ENCODE peak calls at places on chromosomes 4 and X, in four cellular contexts. One of them, this sample, is unnamed.

GRCh38 chr4:42708625-42709024 is 51.7 kb upstream of the ATP8A1 start:
- DNase-seq in MM.1S: no peak
- DNase-seq in CD8-positive, alpha-beta T cell: no peak
- DNase-seq in activated CD4-positive, CD25-positive, alpha-beta regulatory T cell treated with anti-CD3 and anti-CD28 coated beads, Interleukin-2, amount 50 U/mL, for 72 hours: no peak
- DNase-seq in this sample: no peak

GRCh38 chr4:98101988-98102387 is 41.3 kb downstream of the STPG2 start:
- DNase-seq in MM.1S: no peak
- DNase-seq in CD8-positive, alpha-beta T cell: no peak
- DNase-seq in activated CD4-positive, CD25-positive, alpha-beta regulatory T cell treated with anti-CD3 and anti-CD28 coated beads, Interleukin-2, amount 50 U/mL, for 72 hours: no peak
- DNase-seq in this sample: no peak

GRCh38 chr4:21136231-21136630 is 436.0 kb downstream of the PACRGL start:
- DNase-seq in MM.1S: no peak
- DNase-seq in CD8-positive, alpha-beta T cell: no peak
- DNase-seq in activated CD4-positive, CD25-positive, alpha-beta regulatory T cell treated with anti-CD3 and anti-CD28 coated beads, Interleukin-2, amount 50 U/mL, for 72 hours: no peak
- DNase-seq in this sample: no peak

GRCh38 chrX:69100478-69100877 is 64.8 kb downstream of the PJA1 start:
- DNase-seq in MM.1S: no peak
- DNase-seq in CD8-positive, alpha-beta T cell: no peak
- DNase-seq in activated CD4-positive, CD25-positive, alpha-beta regulatory T cell treated with anti-CD3 and anti-CD28 coated beads, Interleukin-2, amount 50 U/mL, for 72 hours: no peak
- DNase-seq in this sample: no peak

GRCh38 chr4:145557720-145558119 is 61.5 kb upstream of the MMAA start:
- DNase-seq in MM.1S: peak; percentile 77
- DNase-seq in CD8-positive, alpha-beta T cell: no peak
- DNase-seq in activated CD4-positive, CD25-positive, alpha-beta regulatory T cell treated with anti-CD3 and anti-CD28 coated beads, Interleukin-2, amount 50 U/mL, for 72 hours: no peak
- DNase-seq in this sample: peak; percentile 91

GRCh38 chr4:186701273-186701672 is 22.4 kb downstream of the FAT1 start:
- DNase-seq in MM.1S: no peak
- DNase-seq in CD8-positive, alpha-beta T cell: no peak
- DNase-seq in activated CD4-positive, CD25-positive, alpha-beta regulatory T cell treated with anti-CD3 and anti-CD28 coated beads, Interleukin-2, amount 50 U/mL, for 72 hours: no peak
- DNase-seq in this sample: no peak

GRCh38 chr4:94642561-94642866 is 115.2 kb upstream of the BMPR1B start:
- DNase-seq in MM.1S: no peak
- DNase-seq in CD8-positive, alpha-beta T cell: no peak
- DNase-seq in activated CD4-positive, CD25-positive, alpha-beta regulatory T cell treated with anti-CD3 and anti-CD28 coated beads, Interleukin-2, amount 50 U/mL, for 72 hours: no peak
- DNase-seq in this sample: no peak

GRCh38 chr4:16860506-16860905 is 37.9 kb downstream of the LDB2 start:
- DNase-seq in MM.1S: no peak
- DNase-seq in CD8-positive, alpha-beta T cell: no peak
- DNase-seq in activated CD4-positive, CD25-positive, alpha-beta regulatory T cell treated with anti-CD3 and anti-CD28 coated beads, Interleukin-2, amount 50 U/mL, for 72 hours: no peak
- DNase-seq in this sample: no peak

GRCh38 chrX:69034451-69034850 is 130.8 kb downstream of the PJA1 start:
- DNase-seq in MM.1S: no peak
- DNase-seq in CD8-positive, alpha-beta T cell: no peak
- DNase-seq in activated CD4-positive, CD25-positive, alpha-beta regulatory T cell treated with anti-CD3 and anti-CD28 coated beads, Interleukin-2, amount 50 U/mL, for 72 hours: no peak
- DNase-seq in this sample: no peak

GRCh38 chrX:124211312-124211942 is 121.0 kb upstream of the TEX13D start:
- DNase-seq in MM.1S: peak; percentile 48
- DNase-seq in CD8-positive, alpha-beta T cell: no peak
- DNase-seq in activated CD4-positive, CD25-positive, alpha-beta regulatory T cell treated with anti-CD3 and anti-CD28 coated beads, Interleukin-2, amount 50 U/mL, for 72 hours: no peak
- DNase-seq in this sample: peak; percentile 77

GRCh38 chr4:5900844-5901243 is 8.0 kb upstream of the CRMP1 start:
- DNase-seq in MM.1S: no peak
- DNase-seq in CD8-positive, alpha-beta T cell: no peak
- DNase-seq in activated CD4-positive, CD25-positive, alpha-beta regulatory T cell treated with anti-CD3 and anti-CD28 coated beads, Interleukin-2, amount 50 U/mL, for 72 hours: no peak
- DNase-seq in this sample: peak; percentile 65

GRCh38 chr4:8393593-8394038 is 46.9 kb downstream of the ACOX3 start:
- DNase-seq in MM.1S: no peak
- DNase-seq in CD8-positive, alpha-beta T cell: no peak
- DNase-seq in activated CD4-positive, CD25-positive, alpha-beta regulatory T cell treated with anti-CD3 and anti-CD28 coated beads, Interleukin-2, amount 50 U/mL, for 72 hours: no peak
- DNase-seq in this sample: no peak

GRCh38 chr4:148926861-148927260 is 484.6 kb upstream of the NR3C2 start:
- DNase-seq in MM.1S: no peak
- DNase-seq in CD8-positive, alpha-beta T cell: no peak
- DNase-seq in activated CD4-positive, CD25-positive, alpha-beta regulatory T cell treated with anti-CD3 and anti-CD28 coated beads, Interleukin-2, amount 50 U/mL, for 72 hours: no peak
- DNase-seq in this sample: no peak

GRCh38 chr4:115433501-115433900 is 320.1 kb upstream of the NDST4 start:
- DNase-seq in MM.1S: no peak
- DNase-seq in CD8-positive, alpha-beta T cell: no peak
- DNase-seq in activated CD4-positive, CD25-positive, alpha-beta regulatory T cell treated with anti-CD3 and anti-CD28 coated beads, Interleukin-2, amount 50 U/mL, for 72 hours: no peak
- DNase-seq in this sample: no peak

GRCh38 chrX:4690516-4690915 is 977.1 kb upstream of the PRKX start:
- DNase-seq in MM.1S: no peak
- DNase-seq in CD8-positive, alpha-beta T cell: no peak
- DNase-seq in activated CD4-positive, CD25-positive, alpha-beta regulatory T cell treated with anti-CD3 and anti-CD28 coated beads, Interleukin-2, amount 50 U/mL, for 72 hours: no peak
- DNase-seq in this sample: no peak

GRCh38 chr4:107034982-107035710 is 967 bp downstream of the DKK2 start:
- DNase-seq in MM.1S: no peak
- DNase-seq in CD8-positive, alpha-beta T cell: no peak
- DNase-seq in activated CD4-positive, CD25-positive, alpha-beta regulatory T cell treated with anti-CD3 and anti-CD28 coated beads, Interleukin-2, amount 50 U/mL, for 72 hours: no peak
- DNase-seq in this sample: no peak

GRCh38 chr4:5710962-5711478 is at the start of gene EVC:
- DNase-seq in MM.1S: peak; percentile 69
- DNase-seq in CD8-positive, alpha-beta T cell: no peak
- DNase-seq in activated CD4-positive, CD25-positive, alpha-beta regulatory T cell treated with anti-CD3 and anti-CD28 coated beads, Interleukin-2, amount 50 U/mL, for 72 hours: no peak
- DNase-seq in this sample: no peak

GRCh38 chr4:159042097-159042605 is 60.7 kb upstream of the RAPGEF2 start:
- DNase-seq in MM.1S: no peak
- DNase-seq in CD8-positive, alpha-beta T cell: no peak
- DNase-seq in activated CD4-positive, CD25-positive, alpha-beta regulatory T cell treated with anti-CD3 and anti-CD28 coated beads, Interleukin-2, amount 50 U/mL, for 72 hours: no peak
- DNase-seq in this sample: peak; percentile 47

GRCh38 chr4:55395529-55396304 is at the start of gene TMEM165:
- DNase-seq in MM.1S: peak; percentile 90
- DNase-seq in CD8-positive, alpha-beta T cell: peak; percentile 91
- DNase-seq in activated CD4-positive, CD25-positive, alpha-beta regulatory T cell treated with anti-CD3 and anti-CD28 coated beads, Interleukin-2, amount 50 U/mL, for 72 hours: peak; percentile 91
- DNase-seq in this sample: peak; percentile 95

GRCh38 chr4:122224348-122224747 is 72.2 kb downstream of the BLTP1 start:
- DNase-seq in MM.1S: peak; percentile 9
- DNase-seq in CD8-positive, alpha-beta T cell: no peak
- DNase-seq in activated CD4-positive, CD25-positive, alpha-beta regulatory T cell treated with anti-CD3 and anti-CD28 coated beads, Interleukin-2, amount 50 U/mL, for 72 hours: no peak
- DNase-seq in this sample: peak; percentile 70

GRCh38 chr4:742096-742741 is 36.6 kb downstream of the PCGF3 start:
- DNase-seq in MM.1S: no peak
- DNase-seq in CD8-positive, alpha-beta T cell: no peak
- DNase-seq in activated CD4-positive, CD25-positive, alpha-beta regulatory T cell treated with anti-CD3 and anti-CD28 coated beads, Interleukin-2, amount 50 U/mL, for 72 hours: no peak
- DNase-seq in this sample: no peak

GRCh38 chrX:141989134-141989533 is 85.4 kb downstream of the MAGEC1 start:
- DNase-seq in MM.1S: no peak
- DNase-seq in CD8-positive, alpha-beta T cell: no peak
- DNase-seq in activated CD4-positive, CD25-positive, alpha-beta regulatory T cell treated with anti-CD3 and anti-CD28 coated beads, Interleukin-2, amount 50 U/mL, for 72 hours: no peak
- DNase-seq in this sample: no peak

GRCh38 chr4:87839309-87839946 is 6.7 kb downstream of the MEPE start:
- DNase-seq in MM.1S: peak; percentile 29
- DNase-seq in CD8-positive, alpha-beta T cell: no peak
- DNase-seq in activated CD4-positive, CD25-positive, alpha-beta regulatory T cell treated with anti-CD3 and anti-CD28 coated beads, Interleukin-2, amount 50 U/mL, for 72 hours: no peak
- DNase-seq in this sample: peak; percentile 69

GRCh38 chr4:86019906-86020305 is 339.9 kb downstream of the MAPK10 start:
- DNase-seq in MM.1S: no peak
- DNase-seq in CD8-positive, alpha-beta T cell: no peak
- DNase-seq in activated CD4-positive, CD25-positive, alpha-beta regulatory T cell treated with anti-CD3 and anti-CD28 coated beads, Interleukin-2, amount 50 U/mL, for 72 hours: no peak
- DNase-seq in this sample: no peak

GRCh38 chrX:23726196-23726595 is 16.9 kb downstream of the ACOT9 start:
- DNase-seq in MM.1S: no peak
- DNase-seq in CD8-positive, alpha-beta T cell: no peak
- DNase-seq in activated CD4-positive, CD25-positive, alpha-beta regulatory T cell treated with anti-CD3 and anti-CD28 coated beads, Interleukin-2, amount 50 U/mL, for 72 hours: no peak
- DNase-seq in this sample: no peak

GRCh38 chrX:350148-350533 is 31.5 kb upstream of the GTPBP6 start:
- DNase-seq in MM.1S: no peak
- DNase-seq in CD8-positive, alpha-beta T cell: no peak
- DNase-seq in activated CD4-positive, CD25-positive, alpha-beta regulatory T cell treated with anti-CD3 and anti-CD28 coated beads, Interleukin-2, amount 50 U/mL, for 72 hours: no peak
- DNase-seq in this sample: no peak